ENCODE peak calls at places on chromosomes 11 and 22, in six cellular contexts. One of them, this sample, is unnamed.

GRCh38 chr11:8291421-8292350 is 28.0 kb upstream of the LMO1 start:
- DNase-seq in EL: no peak
- DNase-seq in NCI-H187 treated with DMSO at 0.1 percent for 48 hours: no peak
- DNase-seq in HCT116: no peak
- DNase-seq in H7: peak
- DNase-seq in tibial artery: peak
- DNase-seq in this sample: no peak

GRCh38 chr22:27867114-27867957 is 51.7 kb downstream of the PITPNB start:
- DNase-seq in EL: no peak
- DNase-seq in NCI-H187 treated with DMSO at 0.1 percent for 48 hours: no peak
- DNase-seq in HCT116: no peak
- DNase-seq in H7: no peak
- DNase-seq in tibial artery: no peak
- DNase-seq in this sample: no peak

GRCh38 chr22:50252081-50253045 is 1.3 kb upstream of the HDAC10 start:
- DNase-seq in EL: peak
- DNase-seq in NCI-H187 treated with DMSO at 0.1 percent for 48 hours: no peak
- DNase-seq in HCT116: no peak
- DNase-seq in H7: peak
- DNase-seq in tibial artery: peak
- DNase-seq in this sample: peak

GRCh38 chr11:31676280-31676982 is 134.7 kb downstream of the PAX6 start:
- DNase-seq in EL: no peak
- DNase-seq in NCI-H187 treated with DMSO at 0.1 percent for 48 hours: no peak
- DNase-seq in HCT116: no peak
- DNase-seq in H7: no peak
- DNase-seq in tibial artery: no peak
- DNase-seq in this sample: no peak

GRCh38 chr22:24028533-24028932 is 17.4 kb downstream of the CABIN1 start:
- DNase-seq in EL: no peak
- DNase-seq in NCI-H187 treated with DMSO at 0.1 percent for 48 hours: no peak
- DNase-seq in HCT116: no peak
- DNase-seq in H7: no peak
- DNase-seq in tibial artery: no peak
- DNase-seq in this sample: no peak

GRCh38 chr22:36329217-36330078 is 58.3 kb downstream of the MYH9 start:
- DNase-seq in EL: peak
- DNase-seq in NCI-H187 treated with DMSO at 0.1 percent for 48 hours: no peak
- DNase-seq in HCT116: peak
- DNase-seq in H7: peak
- DNase-seq in tibial artery: peak
- DNase-seq in this sample: no peak

GRCh38 chr22:31970490-31971444 is 26.4 kb downstream of the YWHAH start:
- DNase-seq in EL: peak
- DNase-seq in NCI-H187 treated with DMSO at 0.1 percent for 48 hours: no peak
- DNase-seq in HCT116: peak
- DNase-seq in H7: peak
- DNase-seq in tibial artery: peak
- DNase-seq in this sample: peak

GRCh38 chr22:41517172-41518047 is 26.9 kb downstream of the POLR3H start:
- DNase-seq in EL: peak
- DNase-seq in NCI-H187 treated with DMSO at 0.1 percent for 48 hours: no peak
- DNase-seq in HCT116: no peak
- DNase-seq in H7: peak
- DNase-seq in tibial artery: peak
- DNase-seq in this sample: peak

GRCh38 chr11:116742104-116742503 is 30.7 kb downstream of the BUD13 start:
- DNase-seq in EL: no peak
- DNase-seq in NCI-H187 treated with DMSO at 0.1 percent for 48 hours: no peak
- DNase-seq in HCT116: no peak
- DNase-seq in H7: no peak
- DNase-seq in tibial artery: no peak
- DNase-seq in this sample: no peak

GRCh38 chr11:64035581-64035980 is at the start of gene FLRT1:
- DNase-seq in EL: no peak
- DNase-seq in NCI-H187 treated with DMSO at 0.1 percent for 48 hours: no peak
- DNase-seq in HCT116: no peak
- DNase-seq in H7: peak
- DNase-seq in tibial artery: no peak
- DNase-seq in this sample: no peak

GRCh38 chr11:117479372-117479771 is 151.7 kb downstream of the CEP164 start:
- DNase-seq in EL: no peak
- DNase-seq in NCI-H187 treated with DMSO at 0.1 percent for 48 hours: no peak
- DNase-seq in HCT116: peak
- DNase-seq in H7: peak
- DNase-seq in tibial artery: no peak
- DNase-seq in this sample: no peak

GRCh38 chr11:102312656-102313055 is 4.6 kb upstream of the BIRC3 start:
- DNase-seq in EL: no peak
- DNase-seq in NCI-H187 treated with DMSO at 0.1 percent for 48 hours: no peak
- DNase-seq in HCT116: no peak
- DNase-seq in H7: no peak
- DNase-seq in tibial artery: no peak
- DNase-seq in this sample: no peak

GRCh38 chr11:26286472-26287066 is 45.4 kb upstream of the ANO3 start:
- DNase-seq in EL: peak
- DNase-seq in NCI-H187 treated with DMSO at 0.1 percent for 48 hours: no peak
- DNase-seq in HCT116: no peak
- DNase-seq in H7: peak
- DNase-seq in tibial artery: no peak
- DNase-seq in this sample: no peak

GRCh38 chr22:25452116-25452700 is 112.3 kb upstream of the GRK3 start:
- DNase-seq in EL: no peak
- DNase-seq in NCI-H187 treated with DMSO at 0.1 percent for 48 hours: no peak
- DNase-seq in HCT116: no peak
- DNase-seq in H7: no peak
- DNase-seq in tibial artery: no peak
- DNase-seq in this sample: no peak

GRCh38 chr11:93740031-93740801 is 1.1 kb downstream of the TAF1D start:
- DNase-seq in EL: peak
- DNase-seq in NCI-H187 treated with DMSO at 0.1 percent for 48 hours: no peak
- DNase-seq in HCT116: no peak
- DNase-seq in H7: peak
- DNase-seq in tibial artery: no peak
- DNase-seq in this sample: no peak

This sample was measured in sciatic nerve.